ENCODE peak calls at places on chromosomes 5 and 9, in ten cellular contexts. One of them, this sample, is unnamed.

GRCh38 chr9:120265791-120266190 is 314.2 kb downstream of the CDK5RAP2 start:
- DNase-seq in mammary epithelial cell: no peak
- DNase-seq in OCI-LY7: no peak
- DNase-seq in HCT116: no peak
- DNase-seq in fibroblast of lung: peak
- DNase-seq in GM23248: peak
- DNase-seq in neural progenitor cell: peak
- DNase-seq in IMR-90: no peak
- DNase-seq in GM23338: peak
- DNase-seq in DND-41: no peak
- DNase-seq in this sample: no peak

GRCh38 chr9:13787234-13787833 is 507.8 kb upstream of the MPDZ start:
- DNase-seq in fibroblast of lung: peak
- DNase-seq in HCT116: no peak
- DNase-seq in OCI-LY7: no peak
- DNase-seq in mammary epithelial cell: no peak
- DNase-seq in GM23338: no peak
- DNase-seq in neural progenitor cell: no peak
- DNase-seq in DND-41: no peak
- DNase-seq in GM23248: peak
- DNase-seq in IMR-90: peak
- DNase-seq in this sample: peak

GRCh38 chr5:176744584-176744965 is 65.8 kb upstream of the UNC5A start:
- DNase-seq in DND-41: no peak
- DNase-seq in GM23248: no peak
- DNase-seq in IMR-90: no peak
- DNase-seq in mammary epithelial cell: no peak
- DNase-seq in OCI-LY7: no peak
- DNase-seq in neural progenitor cell: peak
- DNase-seq in fibroblast of lung: no peak
- DNase-seq in GM23338: peak
- DNase-seq in HCT116: no peak
- DNase-seq in this sample: no peak

GRCh38 chr5:181204561-181205401 is at the start of gene TRIM7:
- DNase-seq in mammary epithelial cell: peak
- DNase-seq in DND-41: no peak
- DNase-seq in fibroblast of lung: peak
- DNase-seq in OCI-LY7: no peak
- DNase-seq in neural progenitor cell: peak
- DNase-seq in IMR-90: peak
- DNase-seq in GM23248: peak
- DNase-seq in GM23338: peak
- DNase-seq in HCT116: no peak
- DNase-seq in this sample: no peak

GRCh38 chr5:158769079-158769478 is 330.6 kb downstream of the EBF1 start:
- DNase-seq in GM23248: no peak
- DNase-seq in mammary epithelial cell: no peak
- DNase-seq in GM23338: no peak
- DNase-seq in DND-41: no peak
- DNase-seq in neural progenitor cell: no peak
- DNase-seq in fibroblast of lung: peak
- DNase-seq in IMR-90: no peak
- DNase-seq in OCI-LY7: no peak
- DNase-seq in HCT116: no peak
- DNase-seq in this sample: no peak

GRCh38 chr5:158695595-158696330 is 404.0 kb downstream of the EBF1 start:
- DNase-seq in fibroblast of lung: peak
- DNase-seq in neural progenitor cell: peak
- DNase-seq in GM23248: peak
- DNase-seq in mammary epithelial cell: peak
- DNase-seq in GM23338: peak
- DNase-seq in DND-41: peak
- DNase-seq in HCT116: peak
- DNase-seq in IMR-90: peak
- DNase-seq in OCI-LY7: peak
- DNase-seq in this sample: peak

GRCh38 chr9:101536938-101537337 is 3.3 kb downstream of the RNF20 start:
- DNase-seq in DND-41: peak
- DNase-seq in neural progenitor cell: peak
- DNase-seq in HCT116: no peak
- DNase-seq in OCI-LY7: peak
- DNase-seq in IMR-90: peak
- DNase-seq in mammary epithelial cell: peak
- DNase-seq in fibroblast of lung: peak
- DNase-seq in GM23248: peak
- DNase-seq in GM23338: peak
- DNase-seq in this sample: peak

GRCh38 chr5:177557041-177557647 is 2.8 kb upstream of the FAM193B start:
- DNase-seq in mammary epithelial cell: no peak
- DNase-seq in IMR-90: no peak
- DNase-seq in GM23248: no peak
- DNase-seq in OCI-LY7: no peak
- DNase-seq in HCT116: no peak
- DNase-seq in fibroblast of lung: no peak
- DNase-seq in GM23338: peak
- DNase-seq in DND-41: no peak
- DNase-seq in neural progenitor cell: no peak
- DNase-seq in this sample: no peak

GRCh38 chr5:150257424-150257823 is 32.1 kb downstream of the CAMK2A start:
- DNase-seq in OCI-LY7: no peak
- DNase-seq in mammary epithelial cell: no peak
- DNase-seq in fibroblast of lung: no peak
- DNase-seq in neural progenitor cell: no peak
- DNase-seq in GM23338: no peak
- DNase-seq in GM23248: no peak
- DNase-seq in IMR-90: no peak
- DNase-seq in HCT116: no peak
- DNase-seq in DND-41: no peak
- DNase-seq in this sample: no peak

GRCh38 chr5:109971968-109972367 is 282.2 kb downstream of the MAN2A1 start:
- DNase-seq in mammary epithelial cell: no peak
- DNase-seq in GM23338: no peak
- DNase-seq in fibroblast of lung: no peak
- DNase-seq in HCT116: no peak
- DNase-seq in neural progenitor cell: no peak
- DNase-seq in GM23248: no peak
- DNase-seq in DND-41: no peak
- DNase-seq in IMR-90: no peak
- DNase-seq in OCI-LY7: no peak
- DNase-seq in this sample: no peak

GRCh38 chr5:93978222-93978621 is 236.8 kb upstream of the POU5F2 start:
- DNase-seq in IMR-90: no peak
- DNase-seq in mammary epithelial cell: no peak
- DNase-seq in DND-41: no peak
- DNase-seq in neural progenitor cell: no peak
- DNase-seq in GM23248: no peak
- DNase-seq in fibroblast of lung: no peak
- DNase-seq in GM23338: no peak
- DNase-seq in OCI-LY7: no peak
- DNase-seq in HCT116: no peak
- DNase-seq in this sample: no peak

GRCh38 chr5:73254634-73255033 is 81.6 kb downstream of the TMEM174 start:
- DNase-seq in GM23338: no peak
- DNase-seq in fibroblast of lung: no peak
- DNase-seq in IMR-90: no peak
- DNase-seq in GM23248: peak
- DNase-seq in HCT116: no peak
- DNase-seq in mammary epithelial cell: no peak
- DNase-seq in DND-41: no peak
- DNase-seq in OCI-LY7: no peak
- DNase-seq in neural progenitor cell: no peak
- DNase-seq in this sample: no peak

GRCh38 chr5:117748336-117748735 is 1173.7 kb upstream of the SEMA6A start:
- DNase-seq in HCT116: no peak
- DNase-seq in DND-41: no peak
- DNase-seq in GM23338: peak
- DNase-seq in OCI-LY7: no peak
- DNase-seq in IMR-90: no peak
- DNase-seq in fibroblast of lung: no peak
- DNase-seq in neural progenitor cell: no peak
- DNase-seq in GM23248: no peak
- DNase-seq in mammary epithelial cell: no peak
- DNase-seq in this sample: no peak

GRCh38 chr5:59358497-59358896 is 535.0 kb downstream of the PDE4D start:
- DNase-seq in IMR-90: peak
- DNase-seq in fibroblast of lung: peak
- DNase-seq in neural progenitor cell: peak
- DNase-seq in GM23248: no peak
- DNase-seq in mammary epithelial cell: no peak
- DNase-seq in HCT116: no peak
- DNase-seq in OCI-LY7: no peak
- DNase-seq in GM23338: peak
- DNase-seq in DND-41: no peak
- DNase-seq in this sample: peak

GRCh38 chr5:109418752-109419352 is 9.1 kb upstream of the PJA2 start:
- DNase-seq in GM23338: no peak
- DNase-seq in neural progenitor cell: no peak
- DNase-seq in HCT116: no peak
- DNase-seq in fibroblast of lung: no peak
- DNase-seq in GM23248: no peak
- DNase-seq in OCI-LY7: no peak
- DNase-seq in mammary epithelial cell: no peak
- DNase-seq in IMR-90: no peak
- DNase-seq in DND-41: no peak
- DNase-seq in this sample: no peak

GRCh38 chr9:113160571-113160970 is 9.8 kb downstream of the SLC31A2 start:
- DNase-seq in GM23338: peak
- DNase-seq in neural progenitor cell: no peak
- DNase-seq in GM23248: no peak
- DNase-seq in OCI-LY7: no peak
- DNase-seq in fibroblast of lung: no peak
- DNase-seq in DND-41: no peak
- DNase-seq in HCT116: no peak
- DNase-seq in mammary epithelial cell: no peak
- DNase-seq in IMR-90: no peak
- DNase-seq in this sample: no peak

GRCh38 chr5:128493657-128494329 is 44.3 kb downstream of the FBN2 start:
- DNase-seq in neural progenitor cell: no peak
- DNase-seq in GM23248: no peak
- DNase-seq in OCI-LY7: no peak
- DNase-seq in IMR-90: peak
- DNase-seq in DND-41: no peak
- DNase-seq in mammary epithelial cell: no peak
- DNase-seq in HCT116: no peak
- DNase-seq in GM23338: peak
- DNase-seq in fibroblast of lung: no peak
- DNase-seq in this sample: no peak

GRCh38 chr9:96241391-96241809 is 60.6 kb downstream of the HSD17B3 start:
- DNase-seq in GM23248: no peak
- DNase-seq in IMR-90: no peak
- DNase-seq in neural progenitor cell: no peak
- DNase-seq in DND-41: peak
- DNase-seq in mammary epithelial cell: peak
- DNase-seq in GM23338: no peak
- DNase-seq in fibroblast of lung: peak
- DNase-seq in OCI-LY7: no peak
- DNase-seq in HCT116: peak
- DNase-seq in this sample: peak
- H2AFZ ChIP-seq in GM23248: no peak
- H2AFZ ChIP-seq in IMR-90: no peak
- H2AFZ ChIP-seq in neural progenitor cell: no peak
- H2AFZ ChIP-seq in DND-41: no peak
- H2AFZ ChIP-seq in mammary epithelial cell: no peak
- H2AFZ ChIP-seq in GM23338: no peak
- H2AFZ ChIP-seq in fibroblast of lung: no peak
- H2AFZ ChIP-seq in OCI-LY7: no peak
- H2AFZ ChIP-seq in HCT116: no peak
- H2AFZ ChIP-seq in this sample: no peak

GRCh38 chr9:34124103-34124502 is 2.4 kb downstream of the DCAF12 start:
- DNase-seq in IMR-90: no peak
- DNase-seq in GM23248: peak
- DNase-seq in DND-41: no peak
- DNase-seq in fibroblast of lung: no peak
- DNase-seq in GM23338: no peak
- DNase-seq in OCI-LY7: peak
- DNase-seq in neural progenitor cell: no peak
- DNase-seq in mammary epithelial cell: no peak
- DNase-seq in HCT116: no peak
- DNase-seq in this sample: no peak
- H3K27ac ChIP-seq in IMR-90: no peak
- H3K27ac ChIP-seq in GM23248: no peak
- H3K27ac ChIP-seq in DND-41: no peak
- H3K27ac ChIP-seq in fibroblast of lung: no peak
- H3K27ac ChIP-seq in GM23338: no peak
- H3K27ac ChIP-seq in OCI-LY7: peak
- H3K27ac ChIP-seq in neural progenitor cell: no peak
- H3K27ac ChIP-seq in mammary epithelial cell: no peak
- H3K27ac ChIP-seq in HCT116: no peak
- H3K27ac ChIP-seq in this sample: no peak

DNA sequence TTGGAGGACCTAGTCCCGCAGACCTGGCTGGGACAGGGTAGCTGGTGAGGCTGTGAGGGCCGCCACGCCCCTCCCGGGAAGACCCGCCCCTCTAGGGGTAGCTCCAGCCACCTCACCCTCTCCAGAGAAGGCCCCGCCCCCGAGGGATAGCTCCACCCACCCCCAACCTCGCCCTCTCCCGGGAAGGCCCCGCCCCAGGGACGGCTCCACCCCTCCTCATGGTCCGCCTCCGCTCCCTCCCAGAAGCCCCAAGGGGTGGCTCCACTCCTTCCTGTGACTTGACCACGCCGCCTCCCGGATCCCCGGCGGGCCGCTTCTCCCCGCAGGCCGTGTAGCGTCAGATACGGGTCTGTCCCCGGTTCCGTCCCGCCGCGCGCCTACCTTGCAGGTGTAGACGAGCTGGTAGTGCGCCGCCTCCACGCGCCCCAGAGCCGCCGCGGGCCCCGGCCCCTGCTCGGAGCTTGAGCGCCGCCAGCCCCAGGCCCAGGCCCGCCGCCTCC is 388 bp downstream of the DNLZ start:
- DNase-seq in GM23338: peak
- DNase-seq in IMR-90: peak
- DNase-seq in DND-41: peak
- DNase-seq in GM23248: peak
- DNase-seq in OCI-LY7: peak
- DNase-seq in neural progenitor cell: peak
- DNase-seq in mammary epithelial cell: peak
- DNase-seq in fibroblast of lung: peak
- DNase-seq in HCT116: peak
- DNase-seq in this sample: peak
- H2AFZ ChIP-seq in GM23338: no peak
- H2AFZ ChIP-seq in IMR-90: peak
- H2AFZ ChIP-seq in DND-41: peak
- H2AFZ ChIP-seq in GM23248: peak
- H2AFZ ChIP-seq in OCI-LY7: peak
- H2AFZ ChIP-seq in neural progenitor cell: no peak
- H2AFZ ChIP-seq in mammary epithelial cell: peak
- H2AFZ ChIP-seq in fibroblast of lung: no peak
- H2AFZ ChIP-seq in HCT116: no peak
- H2AFZ ChIP-seq in this sample: peak

GRCh38 chr9:36316049-36316448 is 57.8 kb upstream of the GNE start:
- DNase-seq in HCT116: no peak
- DNase-seq in GM23338: no peak
- DNase-seq in neural progenitor cell: no peak
- DNase-seq in fibroblast of lung: no peak
- DNase-seq in DND-41: no peak
- DNase-seq in IMR-90: no peak
- DNase-seq in OCI-LY7: no peak
- DNase-seq in mammary epithelial cell: no peak
- DNase-seq in GM23248: no peak
- DNase-seq in this sample: no peak
- H3K27ac ChIP-seq in HCT116: no peak
- H3K27ac ChIP-seq in GM23338: peak
- H3K27ac ChIP-seq in neural progenitor cell: peak
- H3K27ac ChIP-seq in fibroblast of lung: no peak
- H3K27ac ChIP-seq in DND-41: no peak
- H3K27ac ChIP-seq in IMR-90: no peak
- H3K27ac ChIP-seq in OCI-LY7: no peak
- H3K27ac ChIP-seq in mammary epithelial cell: no peak
- H3K27ac ChIP-seq in GM23248: no peak
- H3K27ac ChIP-seq in this sample: no peak

This sample was measured in astrocyte.